ENCODE peak calls at places on chromosomes 2 and 18, in five cellular contexts. One of them, this sample, is unnamed.

GRCh38 chr2:181106229-181106628 is 125.8 kb downstream of the UBE2E3 start:
- DNase-seq in transverse colon: no peak
- DNase-seq in right lobe of liver: no peak
- DNase-seq in heart left ventricle: no peak
- DNase-seq in A549: no peak
- DNase-seq in this sample: no peak

GRCh38 chr2:30266051-30266621 is 34.8 kb downstream of the LBH start:
- DNase-seq in transverse colon: peak
- DNase-seq in right lobe of liver: peak
- DNase-seq in heart left ventricle: no peak
- DNase-seq in A549: no peak
- DNase-seq in this sample: no peak

GRCh38 chr2:230863442-230864121 is 1.2 kb upstream of the ITM2C start:
- DNase-seq in transverse colon: no peak
- DNase-seq in right lobe of liver: no peak
- DNase-seq in heart left ventricle: no peak
- DNase-seq in A549: no peak
- DNase-seq in this sample: no peak

GRCh38 chr2:174775586-174775985 is 11.3 kb upstream of the CHRNA1 start:
- DNase-seq in transverse colon: peak
- DNase-seq in right lobe of liver: no peak
- DNase-seq in heart left ventricle: no peak
- DNase-seq in A549: no peak
- DNase-seq in this sample: no peak

GRCh38 chr2:70143314-70144150 is 47.3 kb downstream of the C2orf42 start:
- DNase-seq in transverse colon: peak
- DNase-seq in right lobe of liver: peak
- DNase-seq in heart left ventricle: peak
- DNase-seq in A549: no peak
- DNase-seq in this sample: peak

GRCh38 chr18:79588636-79589481 is 90.7 kb upstream of the CTDP1 start:
- DNase-seq in transverse colon: peak
- DNase-seq in right lobe of liver: peak
- DNase-seq in heart left ventricle: peak
- DNase-seq in A549: no peak
- DNase-seq in this sample: peak

GRCh38 chr18:79136742-79137141 is 67.5 kb downstream of the ATP9B start:
- DNase-seq in transverse colon: no peak
- DNase-seq in right lobe of liver: no peak
- DNase-seq in heart left ventricle: no peak
- DNase-seq in A549: no peak
- DNase-seq in this sample: no peak

GRCh38 chr18:51988277-51988676 is 351.7 kb upstream of the DCC start:
- DNase-seq in transverse colon: no peak
- DNase-seq in right lobe of liver: no peak
- DNase-seq in heart left ventricle: no peak
- DNase-seq in A549: no peak
- DNase-seq in this sample: no peak

GRCh38 chr2:127174977-127175376 is 45.1 kb downstream of the CYP27C1 start:
- DNase-seq in transverse colon: peak
- DNase-seq in right lobe of liver: no peak
- DNase-seq in heart left ventricle: no peak
- DNase-seq in A549: no peak
- DNase-seq in this sample: peak

GRCh38 chr2:73979686-73980085 is 5.0 kb upstream of the TET3 start:
- DNase-seq in transverse colon: no peak
- DNase-seq in right lobe of liver: no peak
- DNase-seq in heart left ventricle: no peak
- DNase-seq in A549: no peak
- DNase-seq in this sample: peak

GRCh38 chr2:236103981-236104380 is 64.2 kb downstream of the GBX2 start:
- DNase-seq in transverse colon: no peak
- DNase-seq in right lobe of liver: no peak
- DNase-seq in heart left ventricle: no peak
- DNase-seq in A549: no peak
- DNase-seq in this sample: no peak

GRCh38 chr2:9508934-9509333 is 34.6 kb downstream of the IAH1 start:
- DNase-seq in transverse colon: no peak
- DNase-seq in right lobe of liver: no peak
- DNase-seq in heart left ventricle: no peak
- DNase-seq in A549: no peak
- DNase-seq in this sample: no peak

GRCh38 chr2:56217106-56217505 is 33.3 kb downstream of the CCDC85A start:
- DNase-seq in transverse colon: no peak
- DNase-seq in right lobe of liver: no peak
- DNase-seq in heart left ventricle: no peak
- DNase-seq in A549: no peak
- DNase-seq in this sample: no peak

GRCh38 chr2:147543056-147543455 is 301.8 kb upstream of the ACVR2A start:
- DNase-seq in transverse colon: no peak
- DNase-seq in right lobe of liver: no peak
- DNase-seq in heart left ventricle: no peak
- DNase-seq in A549: no peak
- DNase-seq in this sample: no peak

GRCh38 chr2:4780679-4781078 is 911.5 kb upstream of the SOX11 start:
- DNase-seq in transverse colon: no peak
- DNase-seq in right lobe of liver: no peak
- DNase-seq in heart left ventricle: no peak
- DNase-seq in A549: no peak
- DNase-seq in this sample: no peak

GRCh38 chr2:177265834-177266817 is 1.6 kb upstream of the NFE2L2 start:
- DNase-seq in transverse colon: no peak
- DNase-seq in right lobe of liver: no peak
- DNase-seq in heart left ventricle: no peak
- DNase-seq in A549: no peak
- DNase-seq in this sample: no peak

GRCh38 chr18:57846258-57846657 is 43.1 kb upstream of the ATP8B1 start:
- DNase-seq in transverse colon: no peak
- DNase-seq in right lobe of liver: no peak
- DNase-seq in heart left ventricle: no peak
- DNase-seq in A549: peak
- DNase-seq in this sample: no peak

GRCh38 chr2:134232868-134233732 is 20.8 kb upstream of the MGAT5 start:
- DNase-seq in transverse colon: no peak
- DNase-seq in right lobe of liver: no peak
- DNase-seq in heart left ventricle: no peak
- DNase-seq in A549: no peak
- DNase-seq in this sample: no peak
- H3K27ac ChIP-seq in transverse colon: peak
- H3K27ac ChIP-seq in right lobe of liver: no peak
- H3K27ac ChIP-seq in heart left ventricle: no peak
- H3K27ac ChIP-seq in A549: no peak
- H3K27ac ChIP-seq in this sample: no peak

GRCh38 chr2:191815010-191815409 is 31.9 kb downstream of the CAVIN2 start:
- DNase-seq in transverse colon: no peak
- DNase-seq in right lobe of liver: no peak
- DNase-seq in heart left ventricle: no peak
- DNase-seq in A549: no peak
- DNase-seq in this sample: no peak

GRCh38 chr2:191806396-191806795 is 40.5 kb downstream of the CAVIN2 start:
- DNase-seq in transverse colon: no peak
- DNase-seq in right lobe of liver: no peak
- DNase-seq in heart left ventricle: no peak
- DNase-seq in A549: no peak
- DNase-seq in this sample: no peak

DNA sequence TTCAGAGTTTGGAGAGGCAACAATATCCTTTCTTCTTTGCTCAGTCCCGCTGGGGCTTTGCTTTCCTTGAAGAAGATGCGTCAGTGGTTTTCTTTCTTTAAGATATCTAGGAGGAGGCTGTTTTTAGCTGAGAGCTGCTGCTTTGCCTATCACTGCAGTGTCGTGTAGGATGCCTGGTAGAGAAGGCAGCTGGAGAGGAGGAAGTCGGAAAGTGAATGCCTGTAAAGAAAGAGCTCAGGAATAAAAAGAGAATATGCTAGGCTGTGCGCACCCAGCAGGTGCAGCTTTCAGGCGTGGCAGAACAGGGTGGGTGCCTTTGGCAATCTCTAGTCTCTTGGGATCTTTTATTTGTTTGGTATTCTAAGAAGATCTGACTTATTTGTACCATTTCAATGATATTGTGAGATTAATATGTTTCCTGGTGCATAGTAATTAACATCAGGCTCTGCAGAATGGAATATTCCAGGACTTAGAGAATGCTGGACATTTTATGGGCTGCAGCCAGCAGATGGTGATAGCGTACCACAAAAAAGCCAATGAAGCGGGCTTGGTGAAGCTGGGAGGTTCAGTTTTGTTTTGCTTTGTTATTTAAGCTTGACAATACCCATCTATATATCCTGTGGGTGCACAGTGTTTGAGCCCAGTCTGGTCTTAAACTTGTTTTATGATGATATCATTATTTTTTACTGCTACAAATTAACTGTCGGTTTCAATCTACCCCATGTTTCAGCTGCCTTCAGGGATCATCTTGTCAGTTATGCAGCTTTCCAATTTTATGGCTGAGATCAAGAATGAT is 34.9 kb downstream of the CAVIN2 start:
- DNase-seq in transverse colon: peak
- DNase-seq in right lobe of liver: peak
- DNase-seq in heart left ventricle: peak
- DNase-seq in A549: peak
- DNase-seq in this sample: peak
- TF ChIP-seq POLR2A in transverse colon: no peak
- TF ChIP-seq POLR2A in right lobe of liver: no peak
- TF ChIP-seq POLR2A in heart left ventricle: no peak
- TF ChIP-seq POLR2A in A549: no peak
- TF ChIP-seq POLR2A in this sample: no peak

DNA sequence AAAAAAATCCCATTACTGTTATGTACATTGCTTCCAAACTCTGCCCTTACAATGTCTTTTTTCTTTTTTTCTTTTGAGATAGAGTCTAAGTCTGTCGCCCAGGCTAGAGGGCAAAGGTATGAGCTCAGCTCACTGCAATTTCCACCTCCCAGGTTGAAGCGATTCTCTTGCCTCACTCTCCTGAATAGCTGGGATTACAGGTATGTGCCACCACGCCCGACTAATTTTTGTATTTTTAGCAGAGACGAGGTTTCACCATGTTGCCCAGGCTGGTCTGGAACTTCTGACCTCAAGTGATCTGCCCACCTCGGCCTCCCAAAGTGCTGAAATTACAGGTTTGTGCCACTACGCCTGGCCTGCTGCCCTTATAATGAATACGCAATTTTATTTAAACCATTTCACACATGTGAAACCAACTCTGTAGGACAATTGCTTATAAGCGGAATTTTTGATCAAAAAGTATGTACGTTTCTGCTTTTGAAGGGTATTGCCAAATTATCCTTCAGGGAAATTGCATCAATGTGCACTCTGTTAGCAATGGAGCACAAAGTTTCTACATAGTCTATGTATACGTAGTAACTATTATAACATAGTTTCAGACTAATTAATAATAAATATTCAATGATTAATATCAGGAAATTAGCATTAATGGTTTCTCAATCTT is 55.7 kb upstream of the ACTR3 start:
- DNase-seq in transverse colon: no peak
- DNase-seq in right lobe of liver: no peak
- DNase-seq in heart left ventricle: no peak
- DNase-seq in A549: no peak
- DNase-seq in this sample: no peak
- H3K27ac ChIP-seq in transverse colon: no peak
- H3K27ac ChIP-seq in right lobe of liver: no peak
- H3K27ac ChIP-seq in heart left ventricle: no peak
- H3K27ac ChIP-seq in A549: no peak
- H3K27ac ChIP-seq in this sample: no peak

GRCh38 chr2:28401-28975 is 17.8 kb downstream of the FAM110C start:
- DNase-seq in transverse colon: no peak
- DNase-seq in right lobe of liver: no peak
- DNase-seq in heart left ventricle: no peak
- DNase-seq in A549: no peak
- DNase-seq in this sample: no peak

GRCh38 chr2:26891-27290 is 19.4 kb downstream of the FAM110C start:
- DNase-seq in transverse colon: no peak
- DNase-seq in right lobe of liver: no peak
- DNase-seq in heart left ventricle: no peak
- DNase-seq in A549: no peak
- DNase-seq in this sample: no peak

GRCh38 chr2:32068-32467 is 14.2 kb downstream of the FAM110C start:
- DNase-seq in transverse colon: no peak
- DNase-seq in right lobe of liver: no peak
- DNase-seq in heart left ventricle: no peak
- DNase-seq in A549: no peak
- DNase-seq in this sample: no peak

GRCh38 chr2:33620-34019 is 12.7 kb downstream of the FAM110C start:
- DNase-seq in transverse colon: peak
- DNase-seq in right lobe of liver: no peak
- DNase-seq in heart left ventricle: no peak
- DNase-seq in A549: no peak
- DNase-seq in this sample: no peak

DNA sequence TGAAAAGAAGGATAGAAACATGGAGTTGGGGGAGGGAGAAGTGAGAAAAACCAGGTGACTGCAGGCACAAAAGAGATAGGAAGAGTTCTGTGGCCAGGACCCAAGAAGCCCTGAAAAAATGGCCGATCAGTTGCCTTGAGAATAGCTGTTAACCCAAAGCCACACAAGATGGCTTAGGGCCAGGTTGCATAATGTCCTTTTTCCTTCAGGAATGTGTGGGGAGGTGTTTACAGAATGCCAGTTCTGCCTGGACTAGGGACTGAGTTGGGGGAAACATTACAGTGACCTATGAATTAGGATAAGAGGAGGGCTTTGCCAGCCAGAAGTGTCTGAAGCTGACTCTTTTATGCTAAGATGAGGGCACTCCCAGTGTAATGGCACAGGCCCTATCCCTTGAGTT is 17.1 kb downstream of the FAM110C start:
- DNase-seq in transverse colon: no peak
- DNase-seq in right lobe of liver: no peak
- DNase-seq in heart left ventricle: no peak
- DNase-seq in A549: no peak
- DNase-seq in this sample: no peak
- TF ChIP-seq POLR2A in transverse colon: no peak
- TF ChIP-seq POLR2A in right lobe of liver: no peak
- TF ChIP-seq POLR2A in heart left ventricle: no peak
- TF ChIP-seq POLR2A in A549: no peak
- TF ChIP-seq POLR2A in this sample: no peak

DNA sequence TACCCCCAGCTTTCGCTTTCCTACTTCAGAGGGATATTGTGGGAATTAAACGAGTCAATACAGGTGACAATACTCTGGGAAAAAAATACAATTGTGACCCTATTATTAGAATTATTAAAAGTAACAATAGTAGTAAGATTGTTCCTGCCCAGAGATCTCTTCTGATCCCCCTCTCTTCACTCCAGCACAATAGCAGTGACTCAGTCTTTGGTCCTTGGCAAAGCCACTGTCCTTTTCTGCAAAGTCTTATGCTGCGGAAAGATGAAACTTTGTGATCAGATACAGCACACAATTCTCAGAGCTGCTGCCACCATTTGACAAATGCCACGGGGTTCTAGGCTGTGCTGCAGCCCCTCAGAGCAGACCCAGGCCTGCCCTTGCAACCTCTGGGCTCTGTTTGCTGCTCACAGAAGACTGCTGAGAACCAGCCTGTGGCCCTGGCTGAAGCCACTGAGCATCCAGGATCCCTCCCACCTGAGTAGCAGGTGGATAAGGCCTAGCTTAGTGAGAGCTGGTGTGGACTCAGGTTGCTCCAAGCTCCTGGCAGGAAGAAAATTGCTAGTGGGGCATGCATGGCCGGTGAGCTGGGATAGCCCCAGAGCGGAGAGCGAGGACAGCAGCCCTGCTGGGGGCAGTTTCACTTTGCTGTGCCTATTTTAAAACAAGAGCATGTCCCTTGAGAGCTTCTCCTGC is 60.1 kb upstream of the ROCK2 start:
- DNase-seq in transverse colon: no peak
- DNase-seq in right lobe of liver: no peak
- DNase-seq in heart left ventricle: no peak
- DNase-seq in A549: no peak
- DNase-seq in this sample: no peak
- H3K27ac ChIP-seq in transverse colon: peak
- H3K27ac ChIP-seq in right lobe of liver: peak
- H3K27ac ChIP-seq in heart left ventricle: peak
- H3K27ac ChIP-seq in A549: peak
- H3K27ac ChIP-seq in this sample: peak

GRCh38 chr2:135531231-135532197 is at the start of gene R3HDM1:
- DNase-seq in transverse colon: peak
- DNase-seq in right lobe of liver: peak
- DNase-seq in heart left ventricle: peak
- DNase-seq in A549: peak
- DNase-seq in this sample: peak
- TF ChIP-seq POLR2A in transverse colon: peak
- TF ChIP-seq POLR2A in right lobe of liver: no peak
- TF ChIP-seq POLR2A in heart left ventricle: no peak
- TF ChIP-seq POLR2A in A549: peak
- TF ChIP-seq POLR2A in this sample: peak

This sample was measured in uterus.